ENCODE peak calls at places on chromosomes 13 and 19, in four cellular contexts. One of them, this sample, is unnamed.

GRCh38 chr19:37874784-37875183 is 31.6 kb downstream of the WDR87 start:
- DNase-seq in tibial artery: no peak
- DNase-seq in NCI-H1694 treated with DMSO at 0.1 percent for 48 hours: no peak
- DNase-seq in GM10248: no peak
- DNase-seq in this sample: peak

GRCh38 chr19:18607222-18608101 is 863 bp upstream of the CRLF1 start:
- DNase-seq in tibial artery: no peak
- DNase-seq in NCI-H1694 treated with DMSO at 0.1 percent for 48 hours: no peak
- DNase-seq in GM10248: no peak
- DNase-seq in this sample: no peak

GRCh38 chr13:34867590-34867989 is 74.5 kb upstream of the NBEA start:
- DNase-seq in tibial artery: no peak
- DNase-seq in NCI-H1694 treated with DMSO at 0.1 percent for 48 hours: no peak
- DNase-seq in GM10248: no peak
- DNase-seq in this sample: peak

GRCh38 chr13:112957295-112957677 is 11.7 kb upstream of the MCF2L start:
- DNase-seq in tibial artery: no peak
- DNase-seq in NCI-H1694 treated with DMSO at 0.1 percent for 48 hours: no peak
- DNase-seq in GM10248: no peak
- DNase-seq in this sample: no peak

GRCh38 chr13:45137501-45137880 is 17.2 kb downstream of the GTF2F2 start:
- DNase-seq in tibial artery: no peak
- DNase-seq in NCI-H1694 treated with DMSO at 0.1 percent for 48 hours: no peak
- DNase-seq in GM10248: no peak
- DNase-seq in this sample: no peak

GRCh38 chr19:51066816-51067215 is 1.9 kb upstream of the KLK13 start:
- DNase-seq in tibial artery: no peak
- DNase-seq in NCI-H1694 treated with DMSO at 0.1 percent for 48 hours: no peak
- DNase-seq in GM10248: no peak
- DNase-seq in this sample: no peak

GRCh38 chr19:782195-783043 is 14.8 kb upstream of the PTBP1 start:
- DNase-seq in tibial artery: no peak
- DNase-seq in NCI-H1694 treated with DMSO at 0.1 percent for 48 hours: no peak
- DNase-seq in GM10248: no peak
- DNase-seq in this sample: peak

GRCh38 chr13:84962849-84963248 is 836.4 kb downstream of the SLITRK6 start:
- DNase-seq in tibial artery: no peak
- DNase-seq in NCI-H1694 treated with DMSO at 0.1 percent for 48 hours: no peak
- DNase-seq in GM10248: no peak
- DNase-seq in this sample: no peak

GRCh38 chr13:42355118-42355840 is 83.3 kb downstream of the AKAP11 start:
- DNase-seq in tibial artery: no peak
- DNase-seq in NCI-H1694 treated with DMSO at 0.1 percent for 48 hours: no peak
- DNase-seq in GM10248: peak
- DNase-seq in this sample: no peak

GRCh38 chr13:53069800-53070199 is 41.2 kb downstream of the OLFM4 start:
- DNase-seq in tibial artery: no peak
- DNase-seq in NCI-H1694 treated with DMSO at 0.1 percent for 48 hours: no peak
- DNase-seq in GM10248: no peak
- DNase-seq in this sample: no peak

GRCh38 chr19:8552810-8553209 is 24.4 kb downstream of the MYO1F start:
- DNase-seq in tibial artery: no peak
- DNase-seq in NCI-H1694 treated with DMSO at 0.1 percent for 48 hours: no peak
- DNase-seq in GM10248: no peak
- DNase-seq in this sample: peak

GRCh38 chr13:110340812-110341444 is 33.8 kb downstream of the COL4A2 start:
- DNase-seq in tibial artery: peak
- DNase-seq in NCI-H1694 treated with DMSO at 0.1 percent for 48 hours: no peak
- DNase-seq in GM10248: peak
- DNase-seq in this sample: peak

GRCh38 chr19:33201886-33202545 is 7.9 kb downstream of the LRP3 start:
- DNase-seq in tibial artery: no peak
- DNase-seq in NCI-H1694 treated with DMSO at 0.1 percent for 48 hours: no peak
- DNase-seq in GM10248: no peak
- DNase-seq in this sample: no peak

GRCh38 chr19:21835429-21835809 is 563 bp downstream of the ZNF43 start:
- DNase-seq in tibial artery: no peak
- DNase-seq in NCI-H1694 treated with DMSO at 0.1 percent for 48 hours: no peak
- DNase-seq in GM10248: no peak
- DNase-seq in this sample: no peak

GRCh38 chr13:97855570-97855970 is 97.9 kb upstream of the IPO5 start:
- DNase-seq in tibial artery: no peak
- DNase-seq in NCI-H1694 treated with DMSO at 0.1 percent for 48 hours: peak
- DNase-seq in GM10248: peak
- DNase-seq in this sample: peak

GRCh38 chr19:18364826-18365528 is 21.0 kb upstream of the GDF15 start:
- DNase-seq in tibial artery: peak
- DNase-seq in NCI-H1694 treated with DMSO at 0.1 percent for 48 hours: peak
- DNase-seq in GM10248: no peak
- DNase-seq in this sample: peak

GRCh38 chr19:3324405-3324856 is 42.0 kb upstream of the NFIC start:
- DNase-seq in tibial artery: peak
- DNase-seq in NCI-H1694 treated with DMSO at 0.1 percent for 48 hours: no peak
- DNase-seq in GM10248: peak
- DNase-seq in this sample: no peak

GRCh38 chr19:3987619-3988371 is 2.5 kb upstream of the EEF2 start:
- DNase-seq in tibial artery: peak
- DNase-seq in NCI-H1694 treated with DMSO at 0.1 percent for 48 hours: peak
- DNase-seq in GM10248: peak
- DNase-seq in this sample: peak

GRCh38 chr13:96053003-96053703 is at the start of gene UGGT2:
- DNase-seq in tibial artery: peak
- DNase-seq in NCI-H1694 treated with DMSO at 0.1 percent for 48 hours: peak
- DNase-seq in GM10248: peak
- DNase-seq in this sample: peak

GRCh38 chr13:29508130-29508873 is 87.2 kb downstream of the SLC7A1 start:
- DNase-seq in tibial artery: peak
- DNase-seq in NCI-H1694 treated with DMSO at 0.1 percent for 48 hours: peak
- DNase-seq in GM10248: peak
- DNase-seq in this sample: peak

GRCh38 chr19:41886761-41887710 is 4.1 kb downstream of the ARHGEF1 start:
- DNase-seq in tibial artery: no peak
- DNase-seq in NCI-H1694 treated with DMSO at 0.1 percent for 48 hours: no peak
- DNase-seq in GM10248: peak
- DNase-seq in this sample: no peak

GRCh38 chr13:32378012-32378411 is 49.9 kb downstream of the N4BP2L1 start:
- DNase-seq in tibial artery: no peak
- DNase-seq in NCI-H1694 treated with DMSO at 0.1 percent for 48 hours: no peak
- DNase-seq in GM10248: no peak
- DNase-seq in this sample: no peak

GRCh38 chr13:99124046-99124400 is 76.6 kb upstream of the UBAC2 start:
- DNase-seq in tibial artery: no peak
- DNase-seq in NCI-H1694 treated with DMSO at 0.1 percent for 48 hours: no peak
- DNase-seq in GM10248: no peak
- DNase-seq in this sample: no peak

GRCh38 chr19:20423381-20424207 is 142.0 kb downstream of the ZNF737 start:
- DNase-seq in tibial artery: peak
- DNase-seq in NCI-H1694 treated with DMSO at 0.1 percent for 48 hours: no peak
- DNase-seq in GM10248: peak
- DNase-seq in this sample: peak

GRCh38 chr13:21071015-21071414 is 9.6 kb upstream of the LATS2 start:
- DNase-seq in tibial artery: no peak
- DNase-seq in NCI-H1694 treated with DMSO at 0.1 percent for 48 hours: no peak
- DNase-seq in GM10248: no peak
- DNase-seq in this sample: peak

GRCh38 chr19:31519216-31519615 is 170.0 kb upstream of the TSHZ3 start:
- DNase-seq in tibial artery: no peak
- DNase-seq in NCI-H1694 treated with DMSO at 0.1 percent for 48 hours: no peak
- DNase-seq in GM10248: no peak
- DNase-seq in this sample: no peak

GRCh38 chr19:44530777-44531176 is 1.3 kb upstream of the CEACAM20 start:
- DNase-seq in tibial artery: no peak
- DNase-seq in NCI-H1694 treated with DMSO at 0.1 percent for 48 hours: no peak
- DNase-seq in GM10248: no peak
- DNase-seq in this sample: peak

GRCh38 chr19:46033401-46033800 is 7.4 kb downstream of the IGFL4 start:
- DNase-seq in tibial artery: no peak
- DNase-seq in NCI-H1694 treated with DMSO at 0.1 percent for 48 hours: no peak
- DNase-seq in GM10248: no peak
- DNase-seq in this sample: no peak

GRCh38 chr13:49113526-49114286 is 106.4 kb upstream of the MLNR start:
- DNase-seq in tibial artery: no peak
- DNase-seq in NCI-H1694 treated with DMSO at 0.1 percent for 48 hours: no peak
- DNase-seq in GM10248: no peak
- DNase-seq in this sample: peak

GRCh38 chr19:57934820-57935665 is at the start of gene ZNF418:
- DNase-seq in tibial artery: peak
- DNase-seq in NCI-H1694 treated with DMSO at 0.1 percent for 48 hours: no peak
- DNase-seq in GM10248: peak
- DNase-seq in this sample: peak

GRCh38 chr19:18735752-18736151 is 52.3 kb downstream of the CRTC1 start:
- DNase-seq in tibial artery: no peak
- DNase-seq in NCI-H1694 treated with DMSO at 0.1 percent for 48 hours: no peak
- DNase-seq in GM10248: no peak
- DNase-seq in this sample: no peak

GRCh38 chr19:1324792-1325567 is 39.3 kb downstream of the EFNA2 start:
- DNase-seq in tibial artery: peak
- DNase-seq in NCI-H1694 treated with DMSO at 0.1 percent for 48 hours: peak
- DNase-seq in GM10248: peak
- DNase-seq in this sample: peak

GRCh38 chr19:5125797-5126497 is 157.0 kb downstream of the KDM4B start:
- DNase-seq in tibial artery: no peak
- DNase-seq in NCI-H1694 treated with DMSO at 0.1 percent for 48 hours: no peak
- DNase-seq in GM10248: no peak
- DNase-seq in this sample: no peak

This sample was measured in iris pigment epithelial cell.